ENCODE peak calls at places on chromosomes 1 and 21, in seven cellular contexts. Y, O, F, C, A, T and M are unnamed samples.

GRCh38 chr1:226353698-226354525 is 44.9 kb upstream of the LIN9 start:
- DNase-seq in F (no peak), A (no peak), T (no peak), Y (no peak), C (no peak), O (no peak), M (no peak)

GRCh38 chr21:45472445-45473365 is 67.7 kb downstream of the COL18A1 start:
- DNase-seq in F (no peak), A (no peak), T (no peak), C (no peak), O (no peak), Y (no peak), M (no peak)

GRCh38 chr1:95117207-95118018 is at the start of gene TLCD4:
- DNase-seq in Y (peak), T (peak), A (peak), C (peak), F (peak), O (no peak), M (peak)

GRCh38 chr1:156074661-156075060 is 7.6 kb downstream of the MEX3A start:
- DNase-seq in Y (no peak), F (no peak), O (no peak), A (no peak), T (no peak), C (no peak), M (no peak)

GRCh38 chr1:30427545-30427944 is 295.8 kb downstream of the MATN1 start:
- DNase-seq in O (no peak), F (no peak), Y (no peak), T (no peak), C (no peak), A (no peak), M (no peak)

GRCh38 chr1:204344665-204345064 is 15.1 kb downstream of the PLEKHA6 start:
- DNase-seq in F (no peak), T (no peak), A (no peak), C (no peak), Y (no peak), O (no peak), M (no peak)

GRCh38 chr1:234675561-234675960 is 65.6 kb upstream of the IRF2BP2 start:
- DNase-seq in O (no peak), C (no peak), T (no peak), F (no peak), Y (no peak), A (no peak), M (no peak)

GRCh38 chr1:68046423-68046822 is 4.0 kb downstream of the DIRAS3 start:
- DNase-seq in C (no peak), T (no peak), Y (no peak), O (no peak), F (no peak), A (no peak), M (no peak)

GRCh38 chr1:8115031-8115768 is 89.1 kb upstream of the ERRFI1 start:
- DNase-seq in A (no peak), Y (no peak), F (no peak), C (no peak), T (no peak), O (no peak), M (no peak)

GRCh38 chr21:43873673-43874072 is 8.7 kb downstream of the AGPAT3 start:
- DNase-seq in T (no peak), O (no peak), C (no peak), F (no peak), A (no peak), Y (no peak), M (no peak)

GRCh38 chr1:151893176-151893924 is 16.0 kb downstream of the THEM4 start:
- DNase-seq in O (no peak), F (no peak), Y (no peak), A (no peak), C (no peak), T (no peak), M (no peak)

GRCh38 chr1:235313262-235313661 is 14.7 kb downstream of the ARID4B start:
- DNase-seq in C (no peak), T (no peak), A (no peak), Y (no peak), O (no peak), F (no peak), M (no peak)

GRCh38 chr1:87044840-87045239 is 130.4 kb downstream of the HS2ST1 start:
- DNase-seq in T (no peak), F (no peak), C (no peak), Y (no peak), O (no peak), A (no peak), M (no peak)

GRCh38 chr1:7888248-7889010 is 35.6 kb upstream of the UTS2 start:
- DNase-seq in C (no peak), F (no peak), O (no peak), A (no peak), T (no peak), Y (no peak), M (no peak)

GRCh38 chr1:27936370-27936769 is 1.6 kb downstream of the SMPDL3B start:
- DNase-seq in C (no peak), Y (no peak), A (no peak), F (no peak), T (no peak), O (no peak), M (no peak)

GRCh38 chr21:36069713-36070573 is at the start of gene CBR1:
- DNase-seq in O (peak), A (peak), F (peak), C (peak), Y (peak), T (peak), M (peak)

GRCh38 chr1:201786824-201787223 is 42.1 kb upstream of the IPO9 start:
- DNase-seq in T (peak), F (no peak), O (no peak), C (no peak), Y (no peak), A (no peak), M (no peak)

GRCh38 chr21:46498335-46499050 is 39.8 kb downstream of the DIP2A start:
- DNase-seq in F (no peak), O (no peak), A (no peak), T (no peak), C (no peak), Y (no peak), M (peak)

GRCh38 chr21:34612557-34612956 is 2.4 kb downstream of the RCAN1 start:
- DNase-seq in T (no peak), A (no peak), C (no peak), F (no peak), Y (no peak), O (no peak), M (no peak)

GRCh38 chr1:99680258-99680657 is 34.3 kb downstream of the PALMD start:
- DNase-seq in T (no peak), O (no peak), F (no peak), C (no peak), A (no peak), Y (no peak), M (peak)

GRCh38 chr1:2194319-2194897 is at the start of gene FAAP20:
- DNase-seq in F (peak), Y (peak), O (no peak), C (no peak), T (no peak), A (peak), M (no peak)

GRCh38 chr1:93051961-93052360 is 27.1 kb upstream of the MTF2 start:
- DNase-seq in F (no peak), O (no peak), T (no peak), Y (no peak), C (no peak), A (no peak), M (no peak)

GRCh38 chr1:219751870-219752269 is 139.0 kb upstream of the ZC3H11B start:
- DNase-seq in Y (no peak), C (no peak), O (no peak), F (no peak), T (no peak), A (no peak), M (no peak)

GRCh38 chr1:28507646-28508434 is 2.0 kb downstream of the RCC1 start:
- DNase-seq in T (no peak), C (no peak), O (no peak), F (no peak), Y (peak), A (no peak), M (no peak)

GRCh38 chr1:233972951-233973635 is 68.6 kb downstream of the SLC35F3 start:
- DNase-seq in C (no peak), F (no peak), A (no peak), O (no peak), T (no peak), Y (no peak), M (peak)

GRCh38 chr1:11522400-11523235 is 43.7 kb downstream of the DISP3 start:
- DNase-seq in A (no peak), F (no peak), O (no peak), C (no peak), T (no peak), Y (no peak), M (no peak)

GRCh38 chr1:202270871-202271326 is 70.8 kb downstream of the UBE2T start:
- DNase-seq in F (no peak), O (no peak), T (no peak), A (no peak), C (no peak), Y (no peak), M (no peak)

GRCh38 chr1:172795741-172796140 is 136.8 kb downstream of the FASLG start:
- DNase-seq in T (no peak), F (no peak), C (no peak), O (no peak), Y (no peak), A (no peak), M (no peak)

GRCh38 chr1:171422489-171422888 is 62.8 kb upstream of the PRRC2C start:
- DNase-seq in Y (no peak), F (no peak), C (no peak), T (no peak), O (no peak), A (no peak), M (no peak)

GRCh38 chr1:32208891-32209309 is at the start of gene DCDC2B:
- DNase-seq in O (no peak), A (no peak), T (no peak), C (no peak), Y (no peak), F (no peak), M (peak)

GRCh38 chr1:183023601-183024351 is 556 bp downstream of the LAMC1 start:
- DNase-seq in O (no peak), F (no peak), T (peak), Y (peak), C (peak), A (peak), M (peak)

GRCh38 chr1:100921110-100921706 is 25.3 kb downstream of the SLC30A7 start:
- DNase-seq in A (no peak), F (no peak), T (no peak), Y (no peak), C (no peak), O (no peak), M (peak)

GRCh38 chr1:66300986-66301451 is 232.9 kb upstream of the SGIP1 start:
- DNase-seq in F (no peak), A (no peak), O (peak), C (no peak), Y (no peak), T (no peak), M (peak)